ENCODE peak calls at places on chromosomes 6 and 20, in nine cellular contexts. L is Ammon's horn; J is fibroblast of lung; A is adipocyte; M is left colon; I is glutamatergic neuron; C is AG10803; K is stimulated activated CD4-positive, alpha-beta T cell treated with anti-CD3 and anti-CD28 coated beads, TNF-alpha, amount 100 ng/mL, for 48 hours; U is HFFc6. W is an unnamed sample.

GRCh38 chr6:43993881-43994523 is 133.2 kb downstream of the MRPL14 start:
- DNase-seq in L (no peak), J (no peak), A (no peak), M (peak; percentile 14), I (no peak), C (no peak), K (no peak), U (no peak), W (no peak)

GRCh38 chr6:80523531-80523970 is 417.1 kb downstream of the BCKDHB start:
- DNase-seq in L (no peak), J (peak; percentile 40), A (peak; percentile 60), M (no peak), I (peak; percentile 50), C (no peak), K (no peak), U (no peak), W (no peak)

GRCh38 chr20:22791877-22792525 is 207.6 kb upstream of the FOXA2 start:
- DNase-seq in L (no peak), J (no peak), A (no peak), M (no peak), I (no peak), C (no peak), K (no peak), U (no peak), W (no peak)

GRCh38 chr6:150072201-150072600 is 3.3 kb upstream of the ULBP3 start:
- DNase-seq in L (no peak), J (peak; percentile 54), A (no peak), M (peak; percentile 96), I (no peak), C (peak; percentile 39), K (no peak), U (peak; percentile 42), W (peak; percentile 26)

GRCh38 chr20:16747291-16747811 is 807 bp upstream of the OTOR start:
- DNase-seq in L (no peak), J (no peak), A (no peak), M (no peak), I (no peak), C (no peak), K (no peak), U (no peak), W (no peak)

GRCh38 chr6:133698272-133698671 is 190.6 kb upstream of the TCF21 start:
- DNase-seq in L (no peak), J (no peak), A (no peak), M (no peak), I (no peak), C (no peak), K (no peak), U (no peak), W (no peak)

GRCh38 chr20:5973172-5973571 is 22.7 kb downstream of the MCM8 start:
- DNase-seq in L (no peak), J (peak; percentile 23), A (peak; percentile 49), M (no peak), I (no peak), C (peak; percentile 10), K (no peak), U (no peak), W (no peak)

GRCh38 chr6:165986647-165987482 is 180.8 kb downstream of the TBXT start:
- DNase-seq in L (no peak), J (peak; percentile 49), A (no peak), M (no peak), I (peak; percentile 39), C (no peak), K (no peak), U (no peak), W (no peak)

GRCh38 chr6:157478926-157479325 is 97.9 kb downstream of the ZDHHC14 start:
- DNase-seq in L (no peak), J (no peak), A (no peak), M (no peak), I (no peak), C (no peak), K (no peak), U (no peak), W (no peak)

GRCh38 chr20:50996901-50997830 is 25.7 kb downstream of the KCNG1 start:
- DNase-seq in L (peak; percentile 23), J (peak; percentile 70), A (no peak), M (no peak), I (no peak), C (peak; percentile 40), K (no peak), U (peak; percentile 19), W (no peak)

GRCh38 chr6:34484899-34485298 is 19.0 kb downstream of the PACSIN1 start:
- DNase-seq in L (no peak), J (no peak), A (no peak), M (no peak), I (no peak), C (no peak), K (peak; percentile 32), U (no peak), W (no peak)

GRCh38 chr6:69722683-69723082 is 74.1 kb downstream of the LMBRD1 start:
- DNase-seq in L (no peak), J (no peak), A (no peak), M (no peak), I (no peak), C (no peak), K (no peak), U (no peak), W (no peak)

GRCh38 chr6:67615796-67616195 is 1019.3 kb upstream of the ADGRB3 start:
- DNase-seq in L (no peak), J (peak; percentile 75), A (no peak), M (no peak), I (no peak), C (peak; percentile 7), K (no peak), U (no peak), W (no peak)

GRCh38 chr20:62409935-62410741 is 3.1 kb upstream of the CABLES2 start:
- DNase-seq in L (no peak), J (peak; percentile 16), A (peak; percentile 56), M (peak; percentile 83), I (peak; percentile 69), C (peak; percentile 8), K (no peak), U (peak; percentile 15), W (no peak)

GRCh38 chr6:163170294-163170883 is 244.1 kb upstream of the QKI start:
- DNase-seq in L (no peak), J (no peak), A (no peak), M (no peak), I (no peak), C (no peak), K (peak; percentile 2), U (no peak), W (no peak)

GRCh38 chr6:113182370-113183141 is 674.6 kb upstream of the MARCKS start:
- DNase-seq in L (peak; percentile 44), J (peak; percentile 89), A (peak; percentile 89), M (no peak), I (no peak), C (peak; percentile 87), K (no peak), U (peak; percentile 84), W (no peak)

GRCh38 chr6:153965996-153966395 is 73.0 kb upstream of the OPRM1 start:
- DNase-seq in L (no peak), J (peak; percentile 47), A (peak; percentile 1), M (no peak), I (no peak), C (peak; percentile 7), K (no peak), U (no peak), W (no peak)

GRCh38 chr6:5051394-5051793 is 33.7 kb upstream of the PPP1R3G start:
- DNase-seq in L (no peak), J (no peak), A (no peak), M (no peak), I (no peak), C (no peak), K (no peak), U (no peak), W (no peak)

GRCh38 chr6:67814262-67814661 is 820.8 kb upstream of the ADGRB3 start:
- DNase-seq in L (no peak), J (no peak), A (no peak), M (no peak), I (no peak), C (no peak), K (no peak), U (no peak), W (no peak)

GRCh38 chr20:63033635-63034510 is 27.1 kb upstream of the BHLHE23 start:
- DNase-seq in L (no peak), J (no peak), A (no peak), M (no peak), I (peak; percentile 22), C (no peak), K (no peak), U (no peak), W (no peak)

GRCh38 chr20:32333181-32333987 is 24.7 kb upstream of the ASXL1 start:
- DNase-seq in L (no peak), J (peak; percentile 43), A (no peak), M (no peak), I (no peak), C (no peak), K (no peak), U (no peak), W (no peak)

GRCh38 chr6:3162565-3163247 is 5.4 kb upstream of the TUBB2A start:
- DNase-seq in L (peak; percentile 80), J (peak; percentile 83), A (peak; percentile 88), M (peak; percentile 81), I (peak; percentile 83), C (peak; percentile 82), K (peak; percentile 10), U (peak; percentile 71), W (no peak)

GRCh38 chr20:61056136-61056535 is 195.9 kb upstream of the CDH4 start:
- DNase-seq in L (no peak), J (no peak), A (no peak), M (no peak), I (no peak), C (no peak), K (no peak), U (no peak), W (no peak)

GRCh38 chr20:9590189-9590588 is 75.8 kb downstream of the LAMP5 start:
- DNase-seq in L (no peak), J (peak; percentile 33), A (peak; percentile 31), M (no peak), I (no peak), C (peak; percentile 22), K (no peak), U (no peak), W (no peak)

GRCh38 chr6:128743974-128744765 is 138.8 kb upstream of the LAMA2 start:
- DNase-seq in L (peak; percentile 12), J (no peak), A (no peak), M (no peak), I (no peak), C (no peak), K (no peak), U (no peak), W (no peak)

GRCh38 chr20:38590682-38591483 is 9.9 kb downstream of the ADIG start:
- DNase-seq in L (no peak), J (no peak), A (no peak), M (no peak), I (peak; percentile 32), C (no peak), K (no peak), U (peak; percentile 4), W (no peak)

GRCh38 chr20:45114465-45115385 is at the start of gene WFDC5:
- DNase-seq in L (no peak), J (no peak), A (no peak), M (no peak), I (no peak), C (no peak), K (no peak), U (no peak), W (no peak)

GRCh38 chr20:23374441-23374840 is 12.5 kb downstream of the GZF1 start:
- DNase-seq in L (no peak), J (no peak), A (no peak), M (no peak), I (no peak), C (no peak), K (no peak), U (no peak), W (no peak)

GRCh38 chr20:47574616-47575401 is 73.1 kb downstream of the NCOA3 start:
- DNase-seq in L (peak; percentile 29), J (peak; percentile 34), A (no peak), M (no peak), I (no peak), C (no peak), K (no peak), U (no peak), W (no peak)

GRCh38 chr6:146337376-146337775 is 206.3 kb upstream of the RAB32 start:
- DNase-seq in L (no peak), J (peak; percentile 18), A (no peak), M (no peak), I (no peak), C (no peak), K (no peak), U (no peak), W (no peak)

GRCh38 chr20:62211769-62212288 is 8.2 kb downstream of the HRH3 start:
- DNase-seq in L (no peak), J (no peak), A (no peak), M (no peak), I (no peak), C (no peak), K (no peak), U (no peak), W (no peak)